ENCODE peak calls at places on chromosome 18, in eight cellular contexts. K, P, D, R, V, U, Z and F are unnamed samples.

GRCh38 chr18:3261393-3262233 is at the start of gene MYL12B:
- DNase-seq in K (peak; percentile 80), P (peak; percentile 62), D (peak; percentile 80), R (peak; percentile 93), V (peak; percentile 88), U (peak; percentile 68), Z (peak; percentile 83), F (peak; percentile 89)

GRCh38 chr18:73235491-73235890 is 367.7 kb upstream of the NETO1 start:
- DNase-seq in K (no peak), P (no peak), D (peak; percentile 30), R (peak; percentile 19), V (no peak), U (peak; percentile 97), Z (peak; percentile 98), F (peak; percentile 68)

GRCh38 chr18:74507120-74507881 is 11.1 kb downstream of the CNDP2 start:
- DNase-seq in K (no peak), P (no peak), D (no peak), R (no peak), V (no peak), U (no peak), Z (no peak), F (no peak)

GRCh38 chr18:74742573-74742972 is 144.9 kb downstream of the ZNF407 start:
- DNase-seq in K (no peak), P (no peak), D (no peak), R (no peak), V (no peak), U (peak; percentile 56), Z (peak; percentile 64), F (no peak)

GRCh38 chr18:79534356-79534755 is 138.6 kb downstream of the NFATC1 start:
- DNase-seq in K (no peak), P (no peak), D (no peak), R (no peak), V (no peak), U (no peak), Z (no peak), F (no peak)

GRCh38 chr18:71114550-71115210 is 825.8 kb downstream of the SOCS6 start:
- DNase-seq in K (no peak), P (no peak), D (no peak), R (no peak), V (no peak), U (no peak), Z (no peak), F (no peak)

GRCh38 chr18:32545631-32546030 is 74.9 kb upstream of the GAREM1 start:
- DNase-seq in K (no peak), P (no peak), D (no peak), R (no peak), V (no peak), U (no peak), Z (no peak), F (no peak)

GRCh38 chr18:36627616-36628015 is 201.2 kb downstream of the TPGS2 start:
- DNase-seq in K (no peak), P (no peak), D (no peak), R (no peak), V (no peak), U (no peak), Z (no peak), F (no peak)

GRCh38 chr18:65938592-65939372 is 188.0 kb downstream of the CDH7 start:
- DNase-seq in K (peak; percentile 58), P (peak; percentile 0), D (peak; percentile 75), R (peak; percentile 27), V (peak; percentile 8), U (no peak), Z (peak; percentile 9), F (peak; percentile 10)

GRCh38 chr18:907880-908512 is 3.3 kb downstream of the ADCYAP1 start:
- DNase-seq in K (no peak), P (no peak), D (no peak), R (no peak), V (no peak), U (no peak), Z (no peak), F (no peak)

GRCh38 chr18:32104516-32104915 is 12.8 kb downstream of the RNF138 start:
- DNase-seq in K (no peak), P (no peak), D (no peak), R (no peak), V (no peak), U (no peak), Z (no peak), F (no peak)

GRCh38 chr18:58216071-58216471 is 172.0 kb downstream of the NEDD4L start:
- DNase-seq in K (no peak), P (no peak), D (no peak), R (peak; percentile 47), V (no peak), U (no peak), Z (peak; percentile 56), F (peak; percentile 23)

GRCh38 chr18:55587341-55588000 is 521 bp downstream of the TCF4 start:
- DNase-seq in K (peak; percentile 63), P (no peak), D (peak; percentile 19), R (peak; percentile 37), V (peak; percentile 34), U (peak; percentile 51), Z (peak; percentile 62), F (no peak)

GRCh38 chr18:22789600-22789999 is 143.5 kb upstream of the RBBP8 start:
- DNase-seq in K (no peak), P (no peak), D (no peak), R (no peak), V (no peak), U (no peak), Z (peak; percentile 55), F (no peak)

GRCh38 chr18:21305621-21306020 is 63.6 kb downstream of the GREB1L start:
- DNase-seq in K (no peak), P (no peak), D (no peak), R (no peak), V (no peak), U (no peak), Z (no peak), F (no peak)

GRCh38 chr18:43396266-43396665 is 119.0 kb upstream of the SYT4 start:
- DNase-seq in K (peak; percentile 3), P (no peak), D (peak; percentile 36), R (peak; percentile 39), V (no peak), U (no peak), Z (peak; percentile 9), F (no peak)

GRCh38 chr18:55999641-56000040 is 411.6 kb upstream of the TCF4 start:
- DNase-seq in K (no peak), P (no peak), D (no peak), R (no peak), V (no peak), U (no peak), Z (peak; percentile 15), F (no peak)

GRCh38 chr18:62018761-62019041 is 125.9 kb upstream of the RNF152 start:
- DNase-seq in K (no peak), P (no peak), D (no peak), R (no peak), V (no peak), U (no peak), Z (peak; percentile 35), F (no peak)

GRCh38 chr18:41639218-41639617 is 315.8 kb upstream of the PIK3C3 start:
- DNase-seq in K (no peak), P (no peak), D (no peak), R (no peak), V (no peak), U (no peak), Z (no peak), F (no peak)

GRCh38 chr18:23641143-23641720 is 21.5 kb downstream of the ANKRD29 start:
- DNase-seq in K (no peak), P (no peak), D (no peak), R (no peak), V (no peak), U (no peak), Z (no peak), F (no peak)

DNA sequence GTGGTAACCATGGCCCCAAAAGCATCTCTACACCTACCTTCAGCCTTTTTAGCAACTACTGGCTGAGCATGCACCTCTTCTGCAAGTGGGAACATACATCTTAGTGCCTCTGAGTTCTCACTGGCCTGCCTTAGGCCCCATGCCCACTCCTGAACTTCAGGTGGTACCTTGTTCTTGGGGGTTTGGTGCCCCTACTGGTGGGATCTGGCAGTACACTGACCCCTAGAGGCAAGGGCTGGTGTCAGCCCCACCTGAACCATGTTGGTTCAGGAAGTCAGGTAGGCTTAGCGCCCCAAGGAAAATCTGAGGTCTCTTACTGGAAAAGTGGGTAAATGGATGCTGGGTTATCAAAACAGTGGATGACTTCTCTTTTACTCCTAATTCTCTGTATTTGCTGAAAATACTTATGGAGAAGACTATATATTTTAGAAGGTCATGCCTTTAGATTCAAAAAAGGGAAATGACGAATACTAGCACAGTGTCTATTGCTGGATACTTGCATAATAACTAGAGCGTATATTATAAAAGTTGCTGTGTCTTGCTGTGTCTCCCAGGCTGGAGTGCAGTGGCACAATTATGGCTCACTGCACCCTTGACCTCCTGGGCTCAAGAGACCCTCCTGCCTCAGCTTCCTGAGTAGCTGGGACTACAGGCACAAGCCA is 84.6 kb downstream of the RAB31 start:
- DNase-seq in K (no peak), P (no peak), D (peak; percentile 13), R (no peak), V (peak; percentile 27), U (no peak), Z (no peak), F (no peak)
- TF ChIP-seq CTCF in K (peak; percentile 51), P (peak; percentile 92), D (peak; percentile 58), R (peak; percentile 17), V (peak; percentile 78), U (peak; percentile 42), Z (peak; percentile 34), F (peak; percentile 61)

GRCh38 chr18:63467699-63468098 is 9.1 kb upstream of the SERPINB5 start:
- DNase-seq in K (no peak), P (no peak), D (no peak), R (no peak), V (no peak), U (no peak), Z (no peak), F (no peak)
- H2AFZ ChIP-seq in K (no peak overlapping the region), P (peak overlapping the region; percentile 56), D (no peak overlapping the region), R (no peak overlapping the region), V (no peak overlapping the region), U (no peak overlapping the region), Z (no peak overlapping the region), F (no peak overlapping the region)

GRCh38 chr18:11577271-11578112 is 31.9 kb upstream of the SLC35G4 start:
- DNase-seq in K (no peak), P (no peak), D (peak; percentile 82), R (no peak), V (no peak), U (no peak), Z (no peak), F (no peak)
- TF ChIP-seq CTCF in K (no peak), P (no peak), D (no peak), R (no peak), V (no peak), U (no peak), Z (no peak), F (no peak)

DNA sequence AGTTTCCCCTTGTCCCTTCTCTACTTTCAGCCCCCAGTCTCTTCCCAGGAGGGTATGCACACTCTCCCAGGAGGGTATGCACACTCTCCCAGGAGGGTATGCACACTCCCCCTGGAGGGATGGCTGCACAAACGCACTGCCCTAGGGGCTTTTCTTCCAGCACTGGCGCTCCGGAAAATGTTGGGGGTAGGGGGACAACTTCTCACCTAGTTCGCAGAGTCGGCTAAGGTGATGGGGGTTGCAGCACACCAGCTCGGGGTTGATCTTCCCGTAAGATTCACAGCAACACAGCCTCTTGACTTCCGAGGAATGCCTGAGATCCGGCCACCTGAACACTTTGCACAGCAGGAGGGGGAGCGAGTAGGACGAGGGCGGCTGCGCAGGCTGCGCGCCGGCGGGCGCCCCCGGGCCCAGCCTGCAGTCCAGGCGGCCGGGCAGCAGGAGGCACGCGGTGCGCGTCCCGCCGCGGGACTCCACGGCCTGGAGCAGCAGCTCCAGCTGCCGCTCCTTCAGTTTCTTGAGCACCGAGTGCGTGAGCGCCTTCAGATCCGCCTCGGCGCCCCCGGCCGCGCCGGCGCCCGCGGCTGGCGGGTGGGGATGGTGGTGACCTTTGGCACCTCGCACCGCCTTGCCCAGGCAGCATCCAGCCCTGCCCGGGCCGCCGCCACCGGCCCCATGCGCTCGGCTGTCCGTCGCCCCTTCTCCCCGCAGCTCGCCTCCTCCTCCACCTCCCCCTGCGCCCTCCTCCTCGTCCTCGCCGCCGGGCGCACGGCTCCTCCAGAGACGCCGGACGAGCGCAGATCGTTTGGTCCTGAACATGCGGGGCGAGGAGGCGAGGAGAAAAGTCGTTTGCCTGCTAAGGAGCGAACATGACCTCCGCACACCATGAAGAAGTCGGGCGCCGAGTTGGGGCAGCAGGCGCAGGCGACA is 894 bp downstream of the SMAD7 start:
- DNase-seq in K (peak; percentile 53), P (no peak), D (peak; percentile 58), R (peak; percentile 60), V (peak; percentile 54), U (peak; percentile 60), Z (no peak), F (peak; percentile 75)
- H2AFZ ChIP-seq in K (peak overlapping the region; percentile 31), P (no peak overlapping the region), D (no peak overlapping the region), R (no peak overlapping the region), V (no peak overlapping the region), U (peak overlapping the region; percentile 80), Z (peak overlapping the region; percentile 25), F (peak overlapping the region; percentile 66)